ENCODE peak calls at places on chromosomes 16 and 17, in seven cellular contexts. F is ELR; O is OCI-LY7; N is neural progenitor cell; L is AG08395; E is stimulated activated CD8-positive, alpha-beta memory T cell treated with anti-CD3 and anti-CD28 coated beads, Interleukin-4, amount 100 ng/mL, for 1 hour; G is HCEC 1CT. Y is an unnamed sample.

GRCh38 chr16:86100205-86101134 is 201.5 kb downstream of the IRF8 start:
- DNase-seq in G (no peak), N (no peak), O (no peak), F (no peak), E (no peak), L (no peak), Y (no peak)

GRCh38 chr16:4692460-4693295 is 684 bp upstream of the NUDT16L1 start:
- DNase-seq in O (peak; percentile 16), N (peak; percentile 53), L (peak; percentile 22), G (peak; percentile 5), F (no peak), E (no peak), Y (no peak)

GRCh38 chr17:20998571-20999043 is 44.2 kb downstream of the USP22 start:
- DNase-seq in G (no peak), N (no peak), E (no peak), L (no peak), F (no peak), O (peak; percentile 10), Y (no peak)

GRCh38 chr17:80035687-80035936 is at the start of gene TBC1D16:
- DNase-seq in G (no peak), N (no peak), L (no peak), E (no peak), O (no peak), F (no peak), Y (no peak)

GRCh38 chr16:60608971-60609370 is 1427.3 kb downstream of the CDH8 start:
- DNase-seq in G (no peak), O (no peak), N (no peak), L (no peak), E (no peak), F (no peak), Y (no peak)

GRCh38 chr17:8611671-8612298 is 18.7 kb downstream of the MYH10 start:
- DNase-seq in N (no peak), O (no peak), G (no peak), E (no peak), L (peak; percentile 50), F (peak; percentile 4), Y (no peak)

GRCh38 chr17:40554646-40555295 is 10.5 kb downstream of the CCR7 start:
- DNase-seq in E (no peak), N (no peak), F (no peak), G (no peak), L (no peak), O (no peak), Y (no peak)

GRCh38 chr17:64608571-64608981 is 53.5 kb downstream of the SMURF2 start:
- DNase-seq in N (no peak), G (peak; percentile 58), L (no peak), F (peak; percentile 79), O (no peak), E (no peak), Y (no peak)

GRCh38 chr16:391885-392335 is 5.1 kb upstream of the NME4 start:
- DNase-seq in L (peak; percentile 68), F (peak; percentile 94), G (peak; percentile 78), N (peak; percentile 75), E (peak; percentile 67), O (peak; percentile 65), Y (no peak)